ENCODE peak calls at places on chromosomes 1 and 21, in six cellular contexts. Y is suprapubic skin, B is H1, X is stomach, G is spleen, Z is adrenal gland. W is an unnamed sample.

GRCh38 chr1:14637233-14637632 is 38.7 kb downstream of the KAZN start:
- DNase-seq in Y (no peak), G (no peak), Z (no peak), X (no peak), B (no peak), W (no peak)

GRCh38 chr1:224357626-224358124 is 996 bp downstream of the CNIH4 start:
- DNase-seq in Y (no peak), G (no peak), Z (no peak), B (no peak), X (no peak), W (no peak)

GRCh38 chr1:212161231-212161781 is 123.9 kb upstream of the PPP2R5A start:
- DNase-seq in G (no peak), Z (peak), X (no peak), B (no peak), Y (no peak), W (no peak)

GRCh38 chr1:116262207-116262994 is 110.6 kb upstream of the ATP1A1 start:
- DNase-seq in Z (no peak), B (no peak), Y (no peak), X (no peak), G (no peak), W (no peak)

GRCh38 chr1:68379085-68379478 is 70.7 kb downstream of the RPE65 start:
- DNase-seq in B (no peak), X (no peak), G (no peak), Z (no peak), Y (no peak), W (no peak)

GRCh38 chr1:53919675-53920066 is 25.7 kb downstream of the DIO1 start:
- DNase-seq in X (no peak), Z (no peak), G (no peak), B (no peak), Y (no peak), W (no peak)

GRCh38 chr1:202957733-202958543 is at the start of gene ADIPOR1:
- DNase-seq in Z (peak), X (peak), B (peak), G (peak), Y (peak), W (peak)

GRCh38 chr1:94734963-94735899 is 84.9 kb upstream of the SLC44A3 start:
- DNase-seq in G (no peak), B (no peak), X (peak), Y (no peak), Z (peak), W (no peak)

GRCh38 chr1:201370500-201370899 is 7.0 kb downstream of the TNNT2 start:
- DNase-seq in B (no peak), Y (no peak), X (no peak), Z (no peak), G (no peak), W (no peak)

GRCh38 chr1:79161077-79161476 is 154.5 kb upstream of the ADGRL4 start:
- DNase-seq in B (no peak), Y (no peak), Z (no peak), G (no peak), X (no peak), W (no peak)

GRCh38 chr1:161013591-161014513 is 7.1 kb downstream of the F11R start:
- DNase-seq in X (peak), Y (peak), G (peak), B (peak), Z (peak), W (peak)

GRCh38 chr1:228008391-228009115 is 1.8 kb downstream of the WNT3A start:
- DNase-seq in X (peak), Z (peak), G (peak), Y (no peak), B (no peak), W (peak)

GRCh38 chr1:96346708-96347107 is 374.9 kb upstream of the PTBP2 start:
- DNase-seq in B (no peak), G (no peak), Z (no peak), Y (no peak), X (no peak), W (no peak)

GRCh38 chr1:18581420-18581880 is 49.2 kb upstream of the PAX7 start:
- DNase-seq in G (no peak), X (peak), Y (no peak), B (peak), Z (no peak), W (no peak)

GRCh38 chr1:111733183-111733995 is 5.8 kb downstream of the INKA2 start:
- DNase-seq in X (no peak), B (peak), Z (peak), G (peak), Y (no peak), W (no peak)

GRCh38 chr1:94865369-94865768 is 45.2 kb downstream of the SLC44A3 start:
- DNase-seq in Y (no peak), Z (no peak), B (no peak), X (no peak), G (no peak), W (no peak)

GRCh38 chr1:168136709-168137514 is at the start of gene GPR161:
- DNase-seq in Z (peak), B (peak), X (peak), G (peak), Y (peak), W (no peak)

GRCh38 chr1:194707074-194707473 is 1520.7 kb upstream of the B3GALT2 start:
- DNase-seq in Y (no peak), Z (no peak), G (no peak), X (no peak), B (no peak), W (no peak)

GRCh38 chr1:194710671-194711070 is 1524.3 kb upstream of the B3GALT2 start:
- DNase-seq in Z (no peak), Y (no peak), G (no peak), X (no peak), B (no peak), W (no peak)

GRCh38 chr1:194705123-194705522 is 1518.7 kb upstream of the B3GALT2 start:
- DNase-seq in Z (no peak), G (no peak), B (no peak), Y (no peak), X (no peak), W (no peak)

DNA sequence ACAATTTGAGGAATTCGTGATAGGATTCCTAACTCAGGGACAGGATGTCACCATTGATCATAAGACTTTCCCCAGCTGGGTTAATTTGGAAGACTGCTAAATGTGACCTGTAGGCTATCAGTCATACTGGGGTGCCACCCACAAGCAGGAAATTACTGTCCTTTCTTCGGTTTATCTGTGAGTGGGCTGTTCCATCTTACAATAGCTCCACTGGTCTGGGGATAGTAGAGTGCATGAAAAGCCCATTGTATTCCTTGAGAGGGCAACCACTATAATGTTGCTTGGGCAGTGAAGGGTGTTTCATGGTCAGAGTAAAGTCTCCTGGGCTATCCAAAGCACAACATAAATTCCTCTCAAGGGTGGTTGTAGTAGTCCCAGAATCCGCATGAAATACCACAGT is 1523.0 kb upstream of the B3GALT2 start:
- DNase-seq in Y (no peak), G (no peak), Z (no peak), B (no peak), X (no peak), W (no peak)
- TF ChIP-seq POLR2A in Y (no peak), G (no peak), Z (no peak), B (no peak), X (no peak), W (no peak)

GRCh38 chr1:35769188-35769758 is 505 bp downstream of the CLSPN start:
- DNase-seq in Y (peak), B (peak), X (peak), Z (peak), G (peak), W (peak)
- TF ChIP-seq POLR2A in Y (no peak), B (peak), X (peak), Z (no peak), G (no peak), W (no peak)

DNA sequence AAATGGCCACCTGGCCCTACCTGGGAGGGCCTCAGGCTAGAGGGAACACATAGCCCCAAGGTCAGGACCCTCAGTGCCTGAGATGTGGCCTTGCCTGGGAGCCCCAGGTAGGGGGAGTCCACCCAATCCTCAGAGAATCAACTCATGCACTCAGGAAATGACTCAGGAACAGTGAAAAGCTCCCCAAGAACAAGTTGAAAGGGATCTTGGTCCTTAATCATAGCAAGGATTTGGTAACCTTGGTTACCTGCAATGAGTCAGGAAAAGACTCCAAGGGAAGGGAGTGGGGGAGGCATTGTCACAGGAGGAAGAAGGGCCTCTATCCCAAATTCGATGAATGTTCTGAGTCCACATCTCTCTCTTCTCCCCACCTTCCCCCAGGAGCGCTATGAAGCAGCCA is 17.0 kb downstream of the MAP7D1 start:
- DNase-seq in X (no peak), G (no peak), Y (no peak), B (no peak), Z (no peak), W (no peak)
- TF ChIP-seq POLR2A in X (no peak), G (no peak), Y (no peak), B (no peak), Z (no peak), W (no peak)

GRCh38 chr1:192892934-192893333 is 84.1 kb downstream of the RGS2 start:
- DNase-seq in X (no peak), Y (no peak), G (no peak), Z (no peak), B (no peak), W (no peak)
- TF ChIP-seq POLR2A in X (no peak), Y (no peak), G (no peak), Z (no peak), B (no peak), W (no peak)

GRCh38 chr21:16945580-16945979 is 567.3 kb upstream of the CXADR start:
- DNase-seq in B (no peak), Z (no peak), G (no peak), X (no peak), Y (no peak), W (no peak)

DNA sequence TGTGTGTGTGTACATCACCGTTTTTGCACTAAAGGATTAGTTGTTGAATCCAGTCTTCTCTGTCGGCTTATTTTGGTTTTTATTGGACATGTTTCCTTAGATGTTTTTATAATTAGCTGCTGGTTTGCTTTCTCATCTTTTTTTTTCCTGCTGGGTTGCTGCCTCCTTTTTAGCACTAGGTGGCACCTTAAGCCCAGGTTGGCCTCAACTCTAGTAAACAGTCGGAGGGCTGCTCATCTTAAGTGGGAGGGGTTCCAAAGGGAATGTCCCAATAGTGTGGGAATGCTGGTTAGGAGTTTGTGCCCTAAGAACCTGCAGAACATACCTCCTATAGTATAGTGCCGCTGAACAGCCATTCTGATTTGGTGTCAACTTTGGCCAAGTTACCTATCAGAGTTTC is 570.1 kb upstream of the CXADR start:
- DNase-seq in Z (peak), X (no peak), B (peak), Y (no peak), G (no peak), W (no peak)
- TF ChIP-seq POLR2A in Z (no peak), X (no peak), B (no peak), Y (no peak), G (no peak), W (no peak)